ENCODE peak calls at places on chromosomes 6 and 20, in ten cellular contexts. T is left ventricle myocardium inferior, Q is gastrocnemius medialis, M is HCT116, O is right lobe of liver, J is AG09309, H is tibial artery, X is stomach, K is heart left ventricle, E is psoas muscle. G is an unnamed sample.

GRCh38 chr6:28587011-28587745 is 61.5 kb downstream of the GPX5 start:
- DNase-seq in T (peak), Q (no peak), M (no peak), O (peak), J (no peak), H (no peak), X (peak), K (peak), E (no peak), G (no peak)

GRCh38 chr6:7108964-7109836 is 1.4 kb downstream of the RREB1 start:
- DNase-seq in T (peak), Q (peak), M (no peak), O (peak), J (peak), H (peak), X (peak), K (peak), E (peak), G (peak)

GRCh38 chr6:41413250-41413649 is 77.8 kb downstream of the NCR2 start:
- DNase-seq in T (no peak), Q (no peak), M (no peak), O (no peak), J (no peak), H (no peak), X (no peak), K (no peak), E (no peak), G (no peak)

GRCh38 chr6:105844275-105844848 is 241.8 kb upstream of the PRDM1 start:
- DNase-seq in T (peak), Q (peak), M (no peak), O (no peak), J (no peak), H (no peak), X (no peak), K (peak), E (peak), G (peak)

GRCh38 chr20:5844063-5844681 is 94.0 kb downstream of the SHLD1 start:
- DNase-seq in T (no peak), Q (no peak), M (peak), O (no peak), J (no peak), H (no peak), X (no peak), K (no peak), E (no peak), G (no peak)

GRCh38 chr6:149125309-149125708 is 192.2 kb upstream of the TAB2 start:
- DNase-seq in T (no peak), Q (no peak), M (no peak), O (no peak), J (no peak), H (no peak), X (no peak), K (no peak), E (no peak), G (no peak)

GRCh38 chr20:49825521-49826033 is 12.9 kb downstream of the SLC9A8 start:
- DNase-seq in T (no peak), Q (peak), M (no peak), O (peak), J (no peak), H (no peak), X (no peak), K (no peak), E (peak), G (no peak)

GRCh38 chr6:35191899-35192298 is 21.9 kb upstream of the SCUBE3 start:
- DNase-seq in T (no peak), Q (no peak), M (no peak), O (no peak), J (no peak), H (no peak), X (no peak), K (no peak), E (no peak), G (no peak)

GRCh38 chr6:3669916-3670315 is 81.6 kb downstream of the PXDC1 start:
- DNase-seq in T (no peak), Q (no peak), M (no peak), O (no peak), J (no peak), H (no peak), X (no peak), K (no peak), E (no peak), G (no peak)

GRCh38 chr20:49801882-49802281 is 10.7 kb upstream of the SLC9A8 start:
- DNase-seq in T (no peak), Q (no peak), M (no peak), O (no peak), J (no peak), H (no peak), X (no peak), K (no peak), E (no peak), G (no peak)

GRCh38 chr6:138765896-138766487 is 7.6 kb upstream of the CCDC28A start:
- DNase-seq in T (no peak), Q (no peak), M (peak), O (no peak), J (no peak), H (no peak), X (no peak), K (no peak), E (no peak), G (peak)

GRCh38 chr20:54105653-54106052 is 35.3 kb upstream of the BCAS1 start:
- DNase-seq in T (no peak), Q (no peak), M (no peak), O (no peak), J (no peak), H (no peak), X (no peak), K (no peak), E (no peak), G (no peak)

GRCh38 chr20:32468313-32468640 is 110.1 kb downstream of the ASXL1 start:
- DNase-seq in T (peak), Q (no peak), M (no peak), O (no peak), J (no peak), H (no peak), X (no peak), K (no peak), E (no peak), G (no peak)

GRCh38 chr6:134878136-134878535 is 71.8 kb downstream of the ALDH8A1 start:
- DNase-seq in T (no peak), Q (no peak), M (no peak), O (no peak), J (no peak), H (no peak), X (no peak), K (no peak), E (no peak), G (no peak)

GRCh38 chr20:32526561-32526960 is 58.6 kb downstream of the NOL4L start:
- DNase-seq in T (no peak), Q (no peak), M (no peak), O (no peak), J (no peak), H (no peak), X (no peak), K (no peak), E (no peak), G (no peak)

GRCh38 chr6:108798672-108799355 is 49.4 kb upstream of the ARMC2 start:
- DNase-seq in T (peak), Q (no peak), M (no peak), O (peak), J (no peak), H (no peak), X (peak), K (peak), E (no peak), G (no peak)

GRCh38 chr20:10978713-10979112 is 304.9 kb upstream of the JAG1 start:
- DNase-seq in T (no peak), Q (peak), M (no peak), O (no peak), J (no peak), H (no peak), X (no peak), K (no peak), E (peak), G (no peak)

GRCh38 chr20:2815242-2815900 is 584 bp downstream of the C20orf141 start:
- DNase-seq in T (no peak), Q (no peak), M (no peak), O (no peak), J (no peak), H (no peak), X (no peak), K (no peak), E (no peak), G (no peak)

GRCh38 chr6:18477301-18477941 is 90.3 kb downstream of the RNF144B start:
- DNase-seq in T (no peak), Q (no peak), M (no peak), O (no peak), J (no peak), H (no peak), X (no peak), K (no peak), E (no peak), G (peak)

GRCh38 chr6:71181565-71181964 is 107.0 kb upstream of the OGFRL1 start:
- DNase-seq in T (no peak), Q (no peak), M (peak), O (no peak), J (peak), H (no peak), X (no peak), K (no peak), E (no peak), G (peak)

GRCh38 chr20:33803921-33804337 is 7.2 kb upstream of the CHMP4B start:
- DNase-seq in T (no peak), Q (no peak), M (no peak), O (no peak), J (peak), H (no peak), X (no peak), K (no peak), E (no peak), G (peak)

GRCh38 chr6:138692978-138693909 is 80.3 kb upstream of the CCDC28A start:
- DNase-seq in T (peak), Q (peak), M (peak), O (peak), J (no peak), H (peak), X (peak), K (peak), E (peak), G (peak)

GRCh38 chr20:51211191-51211590 is 188.3 kb upstream of the KCNG1 start:
- DNase-seq in T (no peak), Q (no peak), M (no peak), O (no peak), J (no peak), H (no peak), X (no peak), K (no peak), E (no peak), G (no peak)

GRCh38 chr6:11744753-11745152 is 33.9 kb downstream of the ADTRP start:
- DNase-seq in T (peak), Q (peak), M (no peak), O (no peak), J (peak), H (peak), X (peak), K (no peak), E (peak), G (peak)

GRCh38 chr20:5065489-5066383 is 54.0 kb downstream of the PCNA start:
- DNase-seq in T (peak), Q (peak), M (peak), O (peak), J (peak), H (peak), X (peak), K (peak), E (peak), G (peak)

GRCh38 chr20:9884666-9885065 is 45.8 kb upstream of the PAK5 start:
- DNase-seq in T (no peak), Q (no peak), M (no peak), O (no peak), J (no peak), H (no peak), X (no peak), K (no peak), E (no peak), G (no peak)
- TF ChIP-seq CTCF in T (no peak), Q (no peak), M (peak), O (no peak), J (no peak), H (no peak), X (no peak), K (no peak), E (no peak), G (no peak)

GRCh38 chr20:63968136-63968927 is 1.4 kb downstream of the ZNF512B start:
- DNase-seq in T (peak), Q (peak), M (no peak), O (peak), J (no peak), H (no peak), X (no peak), K (peak), E (no peak), G (no peak)
- H3K4me3 ChIP-seq in T (peak), Q (no peak), M (peak), O (peak), J (peak), H (peak), X (peak), K (peak), E (peak), G (peak)

GRCh38 chr6:121356575-121356974 is 22.3 kb upstream of the TBC1D32 start:
- DNase-seq in T (no peak), Q (no peak), M (no peak), O (no peak), J (no peak), H (no peak), X (no peak), K (no peak), E (no peak), G (no peak)
- TF ChIP-seq CTCF in T (no peak), Q (no peak), M (peak), O (no peak), J (no peak), H (no peak), X (no peak), K (no peak), E (no peak), G (peak)

GRCh38 chr6:151692216-151692615 is 115.3 kb upstream of the ESR1 start:
- DNase-seq in T (no peak), Q (no peak), M (no peak), O (no peak), J (no peak), H (no peak), X (no peak), K (no peak), E (no peak), G (peak)
- H3K4me3 ChIP-seq in T (peak), Q (peak), M (no peak), O (no peak), J (no peak), H (no peak), X (no peak), K (no peak), E (peak), G (peak)

DNA sequence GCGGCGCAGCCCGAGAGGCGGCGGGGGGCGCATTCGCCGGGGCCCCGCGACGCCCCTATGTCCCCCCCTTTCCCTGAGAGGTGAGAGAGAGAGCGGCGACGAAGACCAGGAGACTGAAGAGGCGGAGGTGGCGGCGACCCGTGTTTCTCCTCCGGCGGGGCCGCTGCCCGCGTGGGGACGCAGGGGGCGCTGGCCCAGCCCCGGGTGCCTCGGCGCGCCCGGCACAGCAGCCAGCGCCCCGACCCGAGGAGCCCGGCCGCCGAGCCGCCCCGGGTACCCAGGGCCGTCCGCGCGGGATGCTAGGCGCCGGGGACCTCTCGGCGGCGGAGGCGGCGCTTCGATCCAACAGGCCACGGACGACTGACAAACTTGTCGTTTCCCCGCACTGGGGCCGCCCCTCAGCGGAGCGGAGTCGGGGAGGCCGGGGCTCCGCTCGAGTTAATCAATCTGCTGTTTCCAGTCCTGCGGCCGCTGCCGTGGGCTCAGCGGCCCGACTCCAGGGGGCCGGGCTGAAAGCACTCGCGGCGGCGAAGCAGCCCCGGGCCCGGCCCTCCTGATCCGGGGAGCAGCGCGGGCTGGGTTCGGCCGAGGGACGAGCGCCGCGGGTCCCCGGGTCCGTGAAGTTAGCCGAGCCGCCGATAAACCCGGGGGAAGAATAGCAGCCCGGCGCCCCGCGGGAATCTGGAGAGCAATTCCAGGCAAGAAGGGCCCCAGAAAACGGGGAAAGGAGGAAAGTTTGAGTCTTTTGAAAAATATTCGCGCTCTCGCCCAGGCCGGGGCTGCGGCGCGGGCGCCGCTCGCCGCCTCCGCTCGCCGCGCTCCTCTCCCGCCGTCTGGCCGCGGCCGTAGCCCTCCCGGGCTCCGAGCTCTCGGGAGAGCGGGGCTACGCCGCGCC is 595 bp downstream of the MDGA1 start:
- DNase-seq in T (peak), Q (no peak), M (no peak), O (no peak), J (no peak), H (no peak), X (peak), K (no peak), E (no peak), G (peak)
- TF ChIP-seq CTCF in T (no peak), Q (no peak), M (no peak), O (no peak), J (peak), H (peak), X (no peak), K (no peak), E (no peak), G (no peak)

GRCh38 chr6:124334359-124334758 is 530.7 kb downstream of the NKAIN2 start:
- DNase-seq in T (no peak), Q (no peak), M (no peak), O (no peak), J (no peak), H (no peak), X (no peak), K (no peak), E (no peak), G (no peak)

DNA sequence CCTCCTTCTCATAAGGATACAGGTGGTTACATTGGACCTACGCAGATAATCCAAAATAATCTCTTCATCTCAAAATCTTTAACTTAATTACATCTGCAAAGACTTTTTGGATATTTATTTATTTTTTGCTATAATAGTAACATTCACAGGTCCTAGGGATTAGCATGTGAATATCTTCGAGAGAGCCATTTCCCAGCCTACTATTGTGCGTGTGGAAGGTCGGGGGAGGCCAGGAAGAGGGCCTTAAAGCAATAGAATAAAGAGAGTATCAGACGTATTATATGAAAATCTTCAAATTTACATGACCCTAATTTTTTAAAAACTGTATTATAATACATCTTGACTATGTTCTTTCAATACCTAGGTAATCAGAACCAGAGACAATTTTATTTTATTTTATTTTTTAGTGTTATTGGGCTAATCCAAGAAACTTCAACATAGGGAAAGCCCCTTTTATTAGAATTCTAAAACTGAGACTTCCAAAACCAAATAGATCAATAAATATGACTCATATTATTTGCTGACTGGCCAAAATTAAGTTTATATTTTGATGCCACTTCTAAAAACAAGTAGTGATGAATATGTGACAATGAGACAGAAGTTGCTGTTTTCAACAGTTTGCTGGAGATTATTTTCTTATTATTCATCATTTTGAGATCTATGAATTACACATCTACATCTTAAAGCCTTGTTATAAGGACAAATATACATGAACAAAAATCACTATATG is 536.1 kb downstream of the NKAIN2 start:
- DNase-seq in T (no peak), Q (no peak), M (no peak), O (no peak), J (no peak), H (no peak), X (no peak), K (no peak), E (no peak), G (no peak)
- H3K4me3 ChIP-seq in T (no peak), Q (no peak), M (no peak), O (no peak), J (no peak), H (no peak), X (no peak), K (no peak), E (no peak), G (no peak)

G was measured in fibroblast of the aortic adventitia.